ENCODE peak calls at places on chromosomes 6 and 20, in seven cellular contexts. C is H1, L is type B pancreatic cell, G is GM20000, U is RWPE1, Z is WTC11, B is endodermal cell. J is an unnamed sample.

GRCh38 chr6:159065751-159066329 is 21.0 kb upstream of the TAGAP start:
- DNase-seq in C (no peak), L (no peak), G (no peak), U (no peak), Z (no peak), B (peak; percentile 31), J (no peak)

GRCh38 chr6:11710221-11710836 is 68.3 kb downstream of the ADTRP start:
- DNase-seq in C (no peak), L (no peak), G (no peak), U (no peak), Z (no peak), B (no peak), J (peak; percentile 85)

GRCh38 chr20:23049933-23050838 is 714 bp upstream of the THBD start:
- DNase-seq in C (no peak), L (no peak), G (no peak), U (peak; percentile 69), Z (peak; percentile 32), B (peak; percentile 80), J (no peak)

GRCh38 chr6:6596529-6596928 is 8.0 kb downstream of the LY86 start:
- DNase-seq in C (no peak), L (no peak), G (peak; percentile 3), U (no peak), Z (no peak), B (peak; percentile 13), J (no peak)

GRCh38 chr20:51381557-51381956 is 161.0 kb downstream of the NFATC2 start:
- DNase-seq in C (no peak), L (no peak), G (no peak), U (no peak), Z (no peak), B (peak; percentile 77), J (no peak)

GRCh38 chr6:151647871-151648639 is 154.2 kb downstream of the CCDC170 start:
- DNase-seq in C (peak; percentile 61), L (no peak), G (no peak), U (no peak), Z (peak; percentile 89), B (peak; percentile 96), J (peak; percentile 30)

GRCh38 chr20:19492937-19493336 is 265.1 kb upstream of the RIN2 start:
- DNase-seq in C (no peak), L (no peak), G (no peak), U (no peak), Z (peak; percentile 18), B (no peak), J (no peak)

GRCh38 chr6:82374481-82374880 is 10.9 kb downstream of the TPBG start:
- DNase-seq in C (no peak), L (no peak), G (no peak), U (no peak), Z (no peak), B (no peak), J (no peak)

GRCh38 chr6:12440981-12441380 is 150.8 kb downstream of the EDN1 start:
- DNase-seq in C (no peak), L (no peak), G (no peak), U (peak; percentile 13), Z (no peak), B (no peak), J (no peak)

GRCh38 chr6:150403458-150404245 is 34.8 kb downstream of the IYD start:
- DNase-seq in C (no peak), L (no peak), G (no peak), U (peak; percentile 42), Z (no peak), B (no peak), J (no peak)

GRCh38 chr20:45097485-45098095 is 3.3 kb downstream of the KCNS1 start:
- DNase-seq in C (no peak), L (no peak), G (peak; percentile 74), U (peak; percentile 38), Z (peak; percentile 50), B (no peak), J (peak; percentile 74)

GRCh38 chr20:8631271-8631670 is 437.6 kb upstream of the PLCB4 start:
- DNase-seq in C (no peak), L (no peak), G (no peak), U (no peak), Z (no peak), B (no peak), J (no peak)

GRCh38 chr20:16898433-16898832 is 150.3 kb downstream of the OTOR start:
- DNase-seq in C (no peak), L (no peak), G (no peak), U (no peak), Z (no peak), B (no peak), J (no peak)

DNA sequence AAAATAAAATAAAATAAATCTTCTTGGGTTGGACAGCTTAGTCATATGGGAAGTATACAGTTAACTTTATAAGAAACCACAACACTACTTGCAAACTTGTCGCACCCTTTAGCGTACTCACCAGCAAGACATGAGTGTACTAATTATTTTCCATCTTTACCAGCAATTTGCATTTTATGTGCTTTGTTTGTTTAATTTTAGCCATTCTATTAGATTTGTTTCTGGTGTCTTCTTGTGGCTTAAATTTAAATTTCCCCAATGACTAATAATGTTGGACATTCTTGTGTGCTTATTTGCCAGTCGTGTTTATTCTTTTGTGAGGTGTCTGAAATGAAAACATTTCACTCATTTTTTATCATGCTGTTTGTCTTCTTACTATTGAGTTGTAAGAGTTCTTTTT is 1172.2 kb upstream of the CITED2 start:
- DNase-seq in C (no peak), L (no peak), G (no peak), U (no peak), Z (no peak), B (no peak), J (no peak)
- TF ChIP-seq CTCF in C (no peak), L (no peak), G (no peak), U (no peak), Z (no peak), B (no peak), J (no peak)

GRCh38 chr6:137709424-137710281 is 157.4 kb upstream of the TNFAIP3 start:
- DNase-seq in C (no peak), L (no peak), G (no peak), U (no peak), Z (no peak), B (no peak), J (peak; percentile 46)
- TF ChIP-seq CTCF in C (no peak), L (no peak), G (no peak), U (no peak), Z (no peak), B (no peak), J (no peak)

GRCh38 chr6:32340242-32340641 is 31.5 kb downstream of the TSBP1 start:
- DNase-seq in C (no peak), L (no peak), G (no peak), U (no peak), Z (no peak), B (no peak), J (no peak)

GRCh38 chr6:32332433-32332832 is 39.3 kb downstream of the TSBP1 start:
- DNase-seq in C (no peak), L (no peak), G (no peak), U (no peak), Z (no peak), B (no peak), J (no peak)

DNA sequence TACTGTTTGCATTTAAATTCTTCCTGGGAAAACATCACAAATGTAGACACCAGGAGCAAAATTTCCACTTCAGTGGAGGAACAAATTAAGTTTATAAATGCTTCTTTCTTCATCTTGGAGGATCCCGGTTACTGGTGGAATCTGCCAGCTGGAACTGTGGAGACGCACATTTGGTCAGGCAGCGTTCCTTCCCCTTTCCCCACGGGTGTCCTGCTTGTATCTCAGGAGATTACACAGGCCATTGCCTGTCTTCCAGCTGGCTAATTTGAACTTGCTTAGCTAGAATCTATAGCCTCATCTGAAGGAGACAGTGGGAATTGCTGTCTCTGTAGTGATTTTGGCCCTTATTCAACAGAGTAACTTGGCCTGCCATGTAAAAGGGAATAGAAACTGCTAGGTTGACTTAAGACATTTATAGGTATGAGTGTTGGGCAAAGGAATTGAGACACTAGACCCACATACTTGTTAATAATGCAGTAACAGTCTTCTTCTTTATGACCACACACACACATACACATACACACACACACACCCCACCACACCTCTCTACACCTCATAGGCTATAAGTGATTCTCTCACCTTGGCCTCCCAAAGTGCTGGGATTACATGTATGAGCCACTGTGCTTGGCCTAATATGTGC is 34.4 kb downstream of the TSBP1 start:
- DNase-seq in C (no peak), L (no peak), G (no peak), U (no peak), Z (no peak), B (no peak), J (no peak)
- TF ChIP-seq CTCF in C (no peak), L (no peak), G (no peak), U (no peak), Z (no peak), B (no peak), J (no peak)

GRCh38 chr20:986733-987355 is 15.3 kb downstream of the RSPO4 start:
- DNase-seq in C (no peak), L (no peak), G (no peak), U (peak; percentile 34), Z (no peak), B (peak; percentile 56), J (peak; percentile 20)
- TF ChIP-seq CTCF in C (no peak), L (no peak), G (no peak), U (no peak), Z (no peak), B (no peak), J (no peak)

DNA sequence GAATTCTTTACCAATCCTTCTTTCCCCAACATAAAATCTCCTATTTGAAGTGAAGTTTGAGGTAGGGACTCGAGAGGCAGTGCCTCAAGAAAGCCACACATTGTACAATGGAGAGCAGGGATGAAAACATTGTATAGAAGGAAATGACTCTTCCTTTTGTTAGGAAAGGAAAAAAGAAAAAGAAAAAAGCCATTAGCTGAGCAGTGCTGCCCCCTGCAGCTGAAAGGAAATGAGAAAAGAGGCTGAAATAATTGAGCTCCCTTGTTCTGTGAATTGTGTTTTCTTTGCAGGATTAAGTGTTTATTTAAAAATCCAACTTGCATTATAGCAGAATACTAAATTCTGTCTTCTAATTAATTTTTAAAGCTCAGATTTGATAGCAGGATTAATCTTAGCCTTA is 162.9 kb upstream of the SASH1 start:
- DNase-seq in C (no peak), L (no peak), G (no peak), U (peak; percentile 15), Z (peak; percentile 21), B (peak; percentile 70), J (peak; percentile 24)
- TF ChIP-seq CTCF in C (peak; percentile 49), L (peak; percentile 71), G (no peak), U (peak; percentile 56), Z (peak; percentile 18), B (peak; percentile 72), J (peak; percentile 22)

GRCh38 chr6:168709034-168709433 is 268.1 kb downstream of the SMOC2 start:
- DNase-seq in C (no peak), L (no peak), G (no peak), U (no peak), Z (no peak), B (peak; percentile 1), J (no peak)
- TF ChIP-seq CTCF in C (no peak), L (no peak), G (no peak), U (no peak), Z (no peak), B (no peak), J (no peak)

DNA sequence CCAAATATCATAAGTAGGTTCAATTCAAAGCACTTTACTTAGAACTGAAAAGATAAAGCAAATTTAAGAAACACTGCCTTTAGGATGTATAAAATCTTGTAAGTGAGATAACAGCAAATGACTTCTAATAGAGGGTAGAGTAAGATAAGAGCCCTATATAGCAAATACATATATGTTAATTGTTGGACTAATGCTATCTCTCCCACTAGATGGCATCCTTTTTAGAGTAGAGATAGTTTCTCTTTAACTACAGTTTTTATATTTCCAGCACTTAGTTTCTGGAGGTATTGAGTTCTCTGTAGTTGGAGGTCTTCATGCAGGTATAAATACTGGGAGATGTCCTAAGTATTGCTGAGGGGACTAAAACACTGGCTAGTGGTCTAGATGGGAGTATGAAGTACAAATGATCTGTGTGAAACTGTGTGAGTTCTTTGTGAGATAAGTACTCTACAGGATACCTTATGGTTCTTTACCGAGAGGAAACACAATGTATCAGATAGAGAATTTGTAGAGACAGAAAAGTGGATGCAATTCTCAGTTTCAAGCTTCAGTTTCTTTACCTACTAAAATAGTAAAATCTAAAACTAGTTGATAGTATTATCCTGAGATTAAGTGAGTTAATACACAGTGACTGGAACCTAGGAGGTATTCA is 399.3 kb downstream of the KHDRBS2 start:
- DNase-seq in C (no peak), L (no peak), G (no peak), U (no peak), Z (no peak), B (no peak), J (no peak)
- TF ChIP-seq CTCF in C (peak; percentile 31), L (peak; percentile 56), G (no peak), U (peak; percentile 29), Z (no peak), B (peak; percentile 66), J (no peak)